ENCODE peak calls at places on chromosomes 2 and 18, in four cellular contexts. J, T, P and Z are unnamed samples.

GRCh38 chr2:202934456-202934855 is 22.4 kb downstream of the CARF start:
- DNase-seq in T (no peak), P (no peak), J (no peak), Z (no peak)

GRCh38 chr18:37390687-37391086 is 174.9 kb downstream of the CELF4 start:
- DNase-seq in T (no peak), J (no peak), P (no peak), Z (no peak)

GRCh38 chr2:239274391-239275001 is 126.3 kb downstream of the HDAC4 start:
- DNase-seq in J (peak; percentile 33), P (no peak), T (peak; percentile 78), Z (peak; percentile 33)

GRCh38 chr2:102193074-102193473 is 6.3 kb downstream of the IL1RL2 start:
- DNase-seq in P (no peak), J (no peak), T (no peak), Z (no peak)

GRCh38 chr2:85524567-85524923 is 14.4 kb upstream of the MAT2A start:
- DNase-seq in J (no peak), P (no peak), T (no peak), Z (no peak)

GRCh38 chr2:122018736-122019135 is 263.3 kb downstream of the TSN start:
- DNase-seq in P (no peak), T (no peak), J (no peak), Z (no peak)

GRCh38 chr2:176560296-176560695 is 291.1 kb downstream of the MTX2 start:
- DNase-seq in J (no peak), P (no peak), T (no peak), Z (no peak)

GRCh38 chr18:62844850-62845643 is 129.7 kb downstream of the PHLPP1 start:
- DNase-seq in T (no peak), J (no peak), P (no peak), Z (no peak)

GRCh38 chr2:234694244-234695013 is 197.5 kb upstream of the ARL4C start:
- DNase-seq in P (no peak), J (peak; percentile 68), T (no peak), Z (no peak)

GRCh38 chr2:12556762-12557161 is 160.0 kb upstream of the TRIB2 start:
- DNase-seq in P (no peak), T (no peak), J (no peak), Z (peak; percentile 6)

GRCh38 chr2:176556383-176556782 is 287.1 kb downstream of the MTX2 start:
- DNase-seq in T (no peak), P (no peak), J (no peak), Z (no peak)

GRCh38 chr18:13019301-13019700 is 28.1 kb downstream of the CEP192 start:
- DNase-seq in J (no peak), P (no peak), T (no peak), Z (no peak)

GRCh38 chr18:42641996-42642395 is 473.5 kb downstream of the RIT2 start:
- DNase-seq in J (no peak), T (no peak), P (no peak), Z (no peak)

GRCh38 chr18:36634573-36635216 is 194.1 kb downstream of the TPGS2 start:
- DNase-seq in T (no peak), P (no peak), J (no peak), Z (no peak)

GRCh38 chr2:40550085-40550484 is 98.2 kb upstream of the SLC8A1 start:
- DNase-seq in T (no peak), P (no peak), J (no peak), Z (no peak)

GRCh38 chr2:100891911-100892642 is 72.1 kb downstream of the NPAS2 start:
- DNase-seq in J (no peak), P (no peak), T (no peak), Z (no peak)

GRCh38 chr2:241817126-241817820 is 8.3 kb downstream of the NEU4 start:
- DNase-seq in P (no peak), J (no peak), T (peak; percentile 63), Z (no peak)

GRCh38 chr18:12321331-12321730 is 13.3 kb downstream of the TUBB6 start:
- DNase-seq in T (no peak), J (no peak), P (no peak), Z (no peak)

GRCh38 chr2:233061591-233062446 is 1.7 kb downstream of the INPP5D start:
- DNase-seq in J (no peak), T (peak; percentile 75), P (peak; percentile 52), Z (no peak)

GRCh38 chr2:231162036-231162345 is 36.4 kb upstream of the ARMC9 start:
- DNase-seq in P (no peak), J (no peak), T (no peak), Z (no peak)

GRCh38 chr18:46917808-46918600 is 602 bp downstream of the KATNAL2 start:
- DNase-seq in T (no peak), J (peak; percentile 61), P (peak; percentile 33), Z (peak; percentile 4)

GRCh38 chr2:218291934-218292699 is at the start of gene TMBIM1:
- DNase-seq in P (peak; percentile 78), T (peak; percentile 91), J (peak; percentile 85), Z (peak; percentile 90)

GRCh38 chr2:169584005-169584877 is at the start of gene PPIG:
- DNase-seq in T (peak; percentile 92), J (peak; percentile 93), P (peak; percentile 91), Z (peak; percentile 84)

GRCh38 chr2:176527141-176527901 is 258.1 kb downstream of the MTX2 start:
- DNase-seq in P (no peak), J (no peak), T (no peak), Z (no peak)

GRCh38 chr18:78422336-78422735 is 557.3 kb upstream of the SALL3 start:
- DNase-seq in J (no peak), T (no peak), P (no peak), Z (no peak)

GRCh38 chr18:31241425-31241824 is 76.5 kb upstream of the DSG1 start:
- DNase-seq in T (no peak), P (no peak), J (no peak), Z (no peak)

GRCh38 chr2:223058952-223059716 is 7.1 kb downstream of the KCNE4 start:
- DNase-seq in J (peak; percentile 72), P (no peak), T (no peak), Z (peak; percentile 34)

GRCh38 chr2:65292461-65293127 is 65.0 kb downstream of the ACTR2 start:
- DNase-seq in P (no peak), T (no peak), J (no peak), Z (no peak)

GRCh38 chr2:25315316-25315680 is 26.4 kb downstream of the DNMT3A start:
- DNase-seq in P (no peak), J (no peak), T (no peak), Z (no peak)

GRCh38 chr2:103402944-103403343 is 641.1 kb downstream of the TMEM182 start:
- DNase-seq in P (no peak), J (no peak), T (no peak), Z (no peak)

GRCh38 chr18:63101811-63102210 is 217.8 kb downstream of the BCL2 start:
- DNase-seq in T (no peak), P (no peak), J (no peak), Z (no peak)

GRCh38 chr2:10534514-10535250 is 86.6 kb upstream of the ODC1 start:
- DNase-seq in T (peak; percentile 42), P (no peak), J (no peak), Z (no peak)

DNA sequence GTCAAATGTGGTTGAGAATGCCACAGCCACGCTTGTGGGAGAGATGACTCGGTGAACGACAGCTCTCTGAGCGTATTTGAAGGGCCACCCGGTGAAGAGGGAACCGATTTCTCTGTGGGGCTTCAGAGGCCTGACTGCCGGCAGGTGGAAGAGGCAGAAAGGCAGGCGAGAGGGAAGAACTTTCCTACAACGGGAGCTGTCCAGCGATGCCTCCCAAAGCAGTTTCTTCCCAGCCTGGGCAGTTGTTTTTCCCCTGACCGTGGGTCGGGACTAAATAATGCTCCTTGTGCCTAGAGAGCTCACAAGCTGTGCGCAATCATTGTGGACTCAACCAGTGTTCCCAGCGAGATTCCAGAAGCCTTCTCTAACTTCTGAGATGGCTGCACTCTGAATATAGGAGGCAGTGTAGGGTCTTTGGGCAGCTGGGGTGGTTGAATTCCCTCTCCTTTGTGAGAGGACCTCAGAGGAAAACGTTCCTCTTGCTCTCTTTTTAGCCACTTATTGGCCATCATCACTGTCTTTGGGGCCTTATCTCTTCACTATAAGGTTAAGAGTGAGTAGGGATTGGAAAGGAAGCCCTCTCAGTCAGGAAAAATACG is 702 bp downstream of the SEC11C start:
- DNase-seq in J (peak; percentile 30), P (no peak), T (no peak), Z (peak; percentile 24)
- TF ChIP-seq CTCF in J (no peak), P (no peak), T (no peak), Z (no peak)

GRCh38 chr2:98298685-98299180 is 47.5 kb upstream of the CNGA3 start:
- DNase-seq in J (peak; percentile 54), T (no peak), P (peak; percentile 11), Z (no peak)

GRCh38 chr2:98295721-98296414 is 50.4 kb upstream of the CNGA3 start:
- DNase-seq in T (no peak), P (peak; percentile 27), J (no peak), Z (no peak)

GRCh38 chr2:98299506-98299905 is 46.8 kb upstream of the CNGA3 start:
- DNase-seq in T (no peak), J (peak; percentile 64), P (peak; percentile 9), Z (no peak)

GRCh38 chr2:98296435-98296834 is 49.8 kb upstream of the CNGA3 start:
- DNase-seq in J (no peak), P (no peak), T (no peak), Z (no peak)

GRCh38 chr2:98297817-98298684 is 48.2 kb upstream of the CNGA3 start:
- DNase-seq in T (no peak), J (no peak), P (peak; percentile 13), Z (no peak)
- TF ChIP-seq CTCF in T (no peak), J (no peak), P (no peak), Z (peak; percentile 20)

GRCh38 chr2:48605482-48606175 is 12.0 kb upstream of the GTF2A1L start:
- DNase-seq in P (no peak), J (no peak), T (no peak), Z (no peak)

GRCh38 chr2:48600917-48601316 is 16.7 kb upstream of the GTF2A1L start:
- DNase-seq in T (no peak), J (no peak), P (no peak), Z (no peak)

GRCh38 chr2:48600204-48600813 is 17.3 kb upstream of the GTF2A1L start:
- DNase-seq in T (no peak), P (no peak), J (no peak), Z (peak; percentile 41)

DNA sequence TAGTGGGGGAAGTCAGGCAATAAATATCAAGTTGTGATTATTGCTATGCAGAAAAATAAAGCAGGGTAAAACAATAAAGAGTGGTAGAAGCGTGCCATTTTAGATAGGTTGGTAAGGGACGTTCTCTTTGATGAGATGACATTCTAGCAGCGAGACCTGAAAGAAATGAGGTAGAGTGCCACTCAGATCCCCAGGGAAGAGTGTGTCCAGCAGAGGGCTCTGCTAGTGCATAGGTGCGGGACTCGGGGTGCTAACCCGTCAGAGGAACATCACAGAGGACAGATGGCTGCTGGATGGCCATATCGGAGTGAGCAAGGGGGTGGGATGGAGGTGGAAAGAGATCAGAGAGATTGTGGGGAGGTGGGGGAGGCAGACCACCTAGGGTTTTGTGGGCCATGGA is 16.3 kb upstream of the GTF2A1L start:
- DNase-seq in T (no peak), P (no peak), J (peak; percentile 23), Z (peak; percentile 67)
- TF ChIP-seq CTCF in T (no peak), P (no peak), J (no peak), Z (peak; percentile 45)

GRCh38 chr18:23093772-23094171 is 41.5 kb upstream of the CABLES1 start:
- DNase-seq in J (no peak), P (no peak), T (no peak), Z (no peak)

GRCh38 chr18:23088343-23088742 is 46.9 kb upstream of the CABLES1 start:
- DNase-seq in P (no peak), T (no peak), J (no peak), Z (no peak)

GRCh38 chr18:23095463-23095862 is 39.8 kb upstream of the CABLES1 start:
- DNase-seq in J (no peak), P (no peak), T (no peak), Z (no peak)

GRCh38 chr18:23094411-23095165 is 40.7 kb upstream of the CABLES1 start:
- DNase-seq in P (no peak), T (no peak), J (no peak), Z (no peak)

GRCh38 chr18:23092121-23092520 is 43.2 kb upstream of the CABLES1 start:
- DNase-seq in P (no peak), J (no peak), T (no peak), Z (no peak)
- TF ChIP-seq CTCF in P (no peak), J (no peak), T (no peak), Z (no peak)